ENCODE peak calls at places on chromosome 21, in four cellular contexts. L, J, R and Y are unnamed samples.

GRCh38 chr21:17466166-17466565 is 46.7 kb upstream of the CXADR start:
- DNase-seq in L (no peak), J (no peak), R (no peak), Y (no peak)

GRCh38 chr21:42695324-42696025 is 42.1 kb downstream of the PDE9A start:
- DNase-seq in L (no peak), J (no peak), R (no peak), Y (no peak)

GRCh38 chr21:36203603-36203889 is 46.9 kb downstream of the DOP1B start:
- DNase-seq in L (peak; percentile 59), J (no peak), R (peak; percentile 28), Y (no peak)

GRCh38 chr21:37509802-37510393 is 143.3 kb downstream of the DYRK1A start:
- DNase-seq in L (no peak), J (no peak), R (peak; percentile 37), Y (no peak)

GRCh38 chr21:15204140-15204774 is 139.5 kb upstream of the NRIP1 start:
- DNase-seq in L (no peak), J (no peak), R (no peak), Y (no peak)

GRCh38 chr21:38474124-38474523 is 24.2 kb downstream of the ERG start:
- DNase-seq in L (no peak), J (no peak), R (no peak), Y (no peak)

GRCh38 chr21:16468191-16468590 is 738.4 kb downstream of the USP25 start:
- DNase-seq in L (no peak), J (no peak), R (no peak), Y (no peak)

GRCh38 chr21:15495965-15496364 is 233.8 kb upstream of the USP25 start:
- DNase-seq in L (no peak), J (no peak), R (no peak), Y (no peak)

GRCh38 chr21:24023936-24024335 is 1583.3 kb downstream of the MRPL39 start:
- DNase-seq in L (no peak), J (no peak), R (peak; percentile 27), Y (no peak)

GRCh38 chr21:39664586-39664985 is 51.8 kb downstream of the B3GALT5 start:
- DNase-seq in L (no peak), J (no peak), R (no peak), Y (no peak)

GRCh38 chr21:22174746-22175145 is 1176.5 kb downstream of the NCAM2 start:
- DNase-seq in L (no peak), J (no peak), R (no peak), Y (no peak)

GRCh38 chr21:41598561-41599511 is 90.9 kb upstream of the TMPRSS2 start:
- DNase-seq in L (no peak), J (no peak), R (no peak), Y (no peak)
- H3K4me1 ChIP-seq in L (no peaks in the 10 kb centered on the region), J (peaks cover 10% of the 10 kb centered on the region), R (no peaks in the 10 kb centered on the region), Y (peaks cover 3% of the 10 kb centered on the region)

GRCh38 chr21:27380303-27380702 is 413.4 kb upstream of the ADAMTS5 start:
- DNase-seq in L (no peak), J (no peak), R (no peak), Y (no peak)
- TF ChIP-seq YY1 in L (no peak), J (no peak), R (no peak), Y (no peak)

DNA sequence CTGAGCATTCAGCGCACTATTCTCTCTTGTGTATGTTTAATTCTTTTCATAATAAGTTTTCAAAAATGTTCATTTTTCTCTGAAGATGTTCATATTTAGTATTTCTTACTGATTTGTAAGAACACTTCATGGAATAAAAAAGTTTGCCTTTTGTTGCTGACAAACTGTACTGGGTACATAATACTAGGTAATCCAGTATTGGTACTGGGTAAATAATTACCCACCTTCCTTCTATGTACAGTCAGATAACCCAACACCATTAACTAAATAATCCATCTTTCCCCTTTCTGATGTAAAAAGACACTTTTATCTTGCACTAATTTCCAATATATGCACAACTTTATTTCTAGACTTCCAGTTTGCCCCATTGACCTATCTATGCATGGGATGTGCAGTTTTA is 23.9 kb downstream of the APP start:
- DNase-seq in L (no peak), J (no peak), R (no peak), Y (no peak)
- H3K4me1 ChIP-seq in L (peaks cover 21% of the 10 kb centered on the region), J (peaks cover 17% of the 10 kb centered on the region), R (peaks cover 20% of the 10 kb centered on the region), Y (peaks cover 2% of the 10 kb centered on the region)

DNA sequence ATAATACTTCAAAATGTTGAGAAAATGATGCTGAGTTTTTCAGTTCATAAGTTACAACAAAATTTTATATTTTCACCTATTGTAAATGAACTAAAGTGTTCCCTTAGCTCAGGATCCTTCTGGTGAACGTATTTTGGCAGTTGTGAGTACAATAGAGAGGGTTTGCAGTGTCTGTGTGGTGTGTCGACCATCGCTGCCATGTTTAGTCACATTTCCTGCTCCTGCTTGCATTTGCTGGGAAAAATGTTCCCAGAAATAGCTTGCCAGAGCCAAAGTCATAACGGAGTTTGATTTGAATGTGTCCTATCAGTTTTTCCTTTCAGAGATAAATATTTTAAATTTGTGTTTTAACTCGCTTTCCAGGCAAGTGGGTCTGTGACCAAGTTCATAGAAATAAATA is 117.1 kb upstream of the COL6A1 start:
- DNase-seq in L (no peak), J (no peak), R (no peak), Y (no peak)
- TF ChIP-seq YY1 in L (no peak), J (no peak), R (peak; percentile 49), Y (no peak)

GRCh38 chr21:34916446-34916845 is 132.7 kb downstream of the RUNX1 start:
- DNase-seq in L (no peak), J (no peak), R (no peak), Y (no peak)
- H3K4me1 ChIP-seq in L (peaks cover 15% of the 10 kb centered on the region), J (no peaks in the 10 kb centered on the region), R (peaks cover 5% of the 10 kb centered on the region), Y (peaks cover 3% of the 10 kb centered on the region)